ENCODE peak calls at places on chromosome 21, in four cellular contexts. L is GM12878, W is K562, A is HepG2. E is an unnamed sample.

GRCh38 chr21:20388400-20388799 is 609.8 kb upstream of the NCAM2 start:
- DNase-seq in L (no peak), W (no peak), A (no peak), E (no peak)

GRCh38 chr21:35006248-35006647 is 42.9 kb downstream of the RUNX1 start:
- DNase-seq in L (no peak), A (no peak), W (no peak), E (no peak)

GRCh38 chr21:20943476-20944085 is 54.6 kb upstream of the NCAM2 start:
- DNase-seq in L (no peak), A (no peak), W (no peak), E (no peak)

GRCh38 chr21:29403922-29404538 is 105.3 kb downstream of the BACH1 start:
- DNase-seq in L (no peak), A (no peak), W (no peak), E (no peak)

GRCh38 chr21:34100337-34100736 is 27.0 kb downstream of the MRPS6 start:
- DNase-seq in A (no peak), L (no peak), W (no peak), E (no peak)

GRCh38 chr21:37032877-37033471 is 26.5 kb downstream of the RIPPLY3 start:
- DNase-seq in W (no peak), A (no peak), L (no peak), E (peak)

GRCh38 chr21:36297938-36298572 is 21.9 kb upstream of the MORC3 start:
- DNase-seq in W (peak), L (peak), A (peak), E (peak)

GRCh38 chr21:37383066-37383465 is 16.5 kb downstream of the DYRK1A start:
- DNase-seq in A (no peak), L (no peak), W (no peak), E (no peak)

GRCh38 chr21:26966978-26967913 is at the start of gene ADAMTS5:
- DNase-seq in L (no peak), A (no peak), W (no peak), E (no peak)

GRCh38 chr21:26883768-26884167 is 38.6 kb upstream of the ADAMTS1 start:
- DNase-seq in A (no peak), W (no peak), L (no peak), E (no peak)

GRCh38 chr21:43347461-43347860 is 79.5 kb downstream of the SIK1 start:
- DNase-seq in L (no peak), W (no peak), A (no peak), E (no peak)

GRCh38 chr21:43345746-43346409 is 81.1 kb downstream of the SIK1 start:
- DNase-seq in L (no peak), A (peak), W (peak), E (no peak)

GRCh38 chr21:43347864-43348766 is 78.8 kb downstream of the SIK1 start:
- DNase-seq in L (no peak), W (no peak), A (no peak), E (no peak)

GRCh38 chr21:43345046-43345745 is 81.7 kb downstream of the SIK1 start:
- DNase-seq in L (no peak), A (no peak), W (no peak), E (no peak)

DNA sequence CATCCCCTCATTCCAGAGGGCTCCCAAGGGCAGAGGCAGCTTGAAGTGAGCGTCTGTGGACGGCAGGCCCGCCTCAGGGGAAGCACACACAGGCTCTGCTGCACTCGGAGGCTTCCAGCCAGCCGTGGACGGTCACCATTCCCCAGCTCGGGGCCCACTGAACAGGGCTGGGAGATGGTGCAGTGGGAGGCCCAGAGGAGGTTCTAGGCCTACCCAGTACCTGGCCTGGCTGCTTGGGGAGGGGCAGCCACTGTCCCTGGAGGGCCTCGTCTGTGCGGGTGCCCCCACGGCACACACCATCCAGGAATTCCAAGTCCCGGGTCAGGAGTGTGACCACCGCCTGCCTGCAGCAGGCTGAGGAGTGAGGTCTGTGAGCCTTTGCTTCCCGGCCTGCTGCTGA is 80.4 kb downstream of the SIK1 start:
- DNase-seq in A (no peak), L (no peak), W (no peak), E (no peak)
- TF ChIP-seq RAD21 in A (no peak), L (no peak), W (no peak), E (no peak)

DNA sequence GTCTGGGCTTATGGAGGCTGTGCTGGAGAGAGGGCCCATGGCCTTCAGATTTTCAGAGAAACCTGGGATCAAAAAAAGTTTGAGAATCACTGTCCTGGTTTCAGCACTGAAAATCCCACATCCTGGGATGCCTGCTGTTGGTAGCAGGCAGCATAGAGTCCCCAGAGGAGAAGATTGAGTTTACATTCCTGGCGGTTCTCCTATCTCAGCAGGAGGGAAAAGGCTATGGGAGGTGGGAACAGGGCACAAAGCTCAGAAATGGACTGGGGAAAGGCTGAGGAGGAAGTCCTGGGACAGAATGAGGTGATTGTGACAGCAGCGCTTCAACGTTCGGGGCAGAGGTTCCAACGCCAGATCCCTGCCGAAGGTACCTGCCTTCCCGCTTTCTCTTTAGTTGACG is 103.4 kb downstream of the ETS2 start:
- DNase-seq in A (peak), L (no peak), W (no peak), E (no peak)
- TF ChIP-seq POLR2AphosphoS2 in A (no peak), L (no peak), W (no peak), E (no peak)

GRCh38 chr21:42056996-42057689 is 14.0 kb upstream of the UMODL1 start:
- DNase-seq in W (no peak), L (no peak), A (no peak), E (no peak)

GRCh38 chr21:42057861-42058437 is 13.2 kb upstream of the UMODL1 start:
- DNase-seq in W (no peak), A (no peak), L (no peak), E (no peak)

GRCh38 chr21:42055425-42055824 is 15.7 kb upstream of the UMODL1 start:
- DNase-seq in L (no peak), A (no peak), W (no peak), E (no peak)

GRCh38 chr21:42058631-42059111 is 12.4 kb upstream of the UMODL1 start:
- DNase-seq in A (no peak), W (no peak), L (no peak), E (no peak)

GRCh38 chr21:42056468-42056867 is 14.6 kb upstream of the UMODL1 start:
- DNase-seq in A (no peak), W (no peak), L (no peak), E (no peak)
- TF ChIP-seq RAD21 in A (no peak), W (no peak), L (no peak), E (no peak)

GRCh38 chr21:32120231-32120630 is 158.6 kb downstream of the MIS18A start:
- DNase-seq in L (no peak), W (no peak), A (no peak), E (no peak)
- TF ChIP-seq POLR2AphosphoS2 in L (no peak), W (no peak), A (no peak), E (no peak)

GRCh38 chr21:17462276-17462981 is 50.4 kb upstream of the CXADR start:
- DNase-seq in L (no peak), W (no peak), A (peak), E (peak)

GRCh38 chr21:17463441-17463840 is 49.4 kb upstream of the CXADR start:
- DNase-seq in L (no peak), W (no peak), A (peak), E (peak)

GRCh38 chr21:17460094-17460493 is 52.7 kb upstream of the CXADR start:
- DNase-seq in A (no peak), L (no peak), W (no peak), E (no peak)

GRCh38 chr21:17461582-17461981 is 51.3 kb upstream of the CXADR start:
- DNase-seq in W (no peak), A (peak), L (no peak), E (no peak)

GRCh38 chr21:17461014-17461413 is 51.8 kb upstream of the CXADR start:
- DNase-seq in A (no peak), W (no peak), L (no peak), E (peak)
- TF ChIP-seq RAD21 in A (no peak), W (no peak), L (no peak), E (no peak)

GRCh38 chr21:25639922-25640670 is 1.0 kb downstream of the JAM2 start:
- DNase-seq in W (no peak), A (no peak), L (no peak), E (no peak)
- TF ChIP-seq POLR2AphosphoS2 in W (no peak), A (no peak), L (no peak), E (no peak)

GRCh38 chr21:28144653-28145052 is 848.0 kb downstream of the LTN1 start:
- DNase-seq in L (no peak), W (no peak), A (no peak), E (no peak)
- TF ChIP-seq RAD21 in L (no peak), W (no peak), A (no peak), E (no peak)

GRCh38 chr21:46454142-46454541 is 4.5 kb upstream of the DIP2A start:
- DNase-seq in W (no peak), A (no peak), L (no peak), E (no peak)
- TF ChIP-seq POLR2AphosphoS2 in W (no peak), A (no peak), L (no peak), E (no peak)

DNA sequence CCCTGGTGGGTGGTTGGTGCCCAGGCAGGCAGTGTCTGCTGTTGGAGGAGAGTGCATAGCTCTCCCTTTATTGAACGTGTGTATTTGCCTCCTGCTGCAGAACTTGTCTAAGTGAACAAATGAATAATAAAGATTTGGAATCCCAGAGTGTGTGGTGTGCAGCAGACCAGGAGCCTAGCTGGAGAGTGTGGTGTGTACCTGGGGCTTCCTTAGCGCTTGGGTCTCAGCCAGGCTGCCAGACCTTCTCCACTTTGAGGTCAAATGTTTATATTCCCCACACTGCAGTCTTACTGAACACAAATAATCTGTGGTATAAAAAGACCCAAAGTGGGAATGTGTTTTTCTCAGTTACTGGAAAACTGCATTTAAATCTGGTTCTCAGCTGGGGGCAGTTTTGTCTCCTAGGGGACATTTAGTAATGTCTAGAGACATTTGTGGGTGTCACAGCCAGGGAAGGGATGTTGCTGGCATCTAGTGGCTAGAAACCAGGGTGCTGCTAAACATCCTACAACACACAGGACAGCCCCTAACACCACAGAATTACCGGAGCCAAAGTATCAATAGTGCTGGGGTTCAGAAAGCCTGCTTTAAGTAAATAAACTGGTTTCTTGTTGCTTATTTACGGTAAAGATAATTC is 23.6 kb downstream of the SLC37A1 start:
- DNase-seq in W (no peak), L (no peak), A (no peak), E (no peak)
- TF ChIP-seq RAD21 in W (peak), L (peak), A (no peak), E (peak)

GRCh38 chr21:14528815-14529214 is 17.3 kb downstream of the SAMSN1 start:
- DNase-seq in L (no peak), A (no peak), W (no peak), E (no peak)
- TF ChIP-seq POLR2AphosphoS2 in L (no peak), A (no peak), W (no peak), E (no peak)

E was measured in A549.